ENCODE peak calls at places on chromosome 5, in five cellular contexts. C is sigmoid colon; W is effector memory CD4-positive, alpha-beta T cell; N is heart right ventricle; H is mesendoderm. V is an unnamed sample. For H3K4me1, the result is how much of the 10 kb centered on the place peaks cover.

GRCh38 chr5:154603978-154604679 is 126.1 kb upstream of the HAND1 start:
- DNase-seq in W (no peak), N (peak), C (peak), H (peak), V (peak)

GRCh38 chr5:39178171-39178570 is 41.2 kb downstream of the FYB1 start:
- DNase-seq in C (no peak), H (no peak), N (no peak), W (no peak), V (no peak)

GRCh38 chr5:6861667-6862066 is 148.4 kb downstream of the TENT4A start:
- DNase-seq in H (no peak), N (no peak), C (no peak), W (no peak), V (no peak)

GRCh38 chr5:163880307-163880706 is 374.9 kb downstream of the MAT2B start:
- DNase-seq in C (no peak), H (no peak), N (no peak), W (no peak), V (no peak)

GRCh38 chr5:162274684-162275083 is 207.1 kb downstream of the GABRG2 start:
- DNase-seq in N (no peak), W (no peak), C (no peak), H (peak), V (no peak)

GRCh38 chr5:112012112-112012511 is 255.1 kb upstream of the NREP start:
- DNase-seq in N (no peak), C (no peak), H (no peak), W (no peak), V (no peak)

GRCh38 chr5:117657591-117657990 is 1083.0 kb upstream of the SEMA6A start:
- DNase-seq in C (no peak), H (no peak), W (no peak), N (no peak), V (no peak)

GRCh38 chr5:118405650-118406061 is 582.7 kb downstream of the DTWD2 start:
- DNase-seq in W (no peak), N (peak), C (no peak), H (peak), V (no peak)

GRCh38 chr5:180313677-180314076 is 21.8 kb upstream of the MAPK9 start:
- DNase-seq in C (no peak), N (peak), H (no peak), W (peak), V (peak)

GRCh38 chr5:170571331-170571731 is 67.5 kb downstream of the KCNIP1 start:
- DNase-seq in N (no peak), C (no peak), H (peak), W (no peak), V (no peak)

GRCh38 chr5:94361161-94361560 is 257.2 kb downstream of the KIAA0825 start:
- DNase-seq in H (no peak), N (no peak), C (no peak), W (no peak), V (no peak)

GRCh38 chr5:113678924-113679575 is 165.6 kb downstream of the YTHDC2 start:
- DNase-seq in N (no peak), C (no peak), W (no peak), H (peak), V (no peak)

GRCh38 chr5:77337716-77338115 is 127.2 kb downstream of the PDE8B start:
- DNase-seq in N (no peak), W (no peak), H (peak), C (no peak), V (no peak)

GRCh38 chr5:126801992-126802294 is 25.0 kb downstream of the LMNB1 start:
- DNase-seq in N (no peak), C (no peak), W (no peak), H (no peak), V (no peak)

GRCh38 chr5:152264656-152265055 is 140.4 kb downstream of the NMUR2 start:
- DNase-seq in C (no peak), N (no peak), W (no peak), H (no peak), V (no peak)

GRCh38 chr5:95631265-95631957 is 11.5 kb downstream of the GPR150 start:
- DNase-seq in C (no peak), W (no peak), N (no peak), H (no peak), V (no peak)

GRCh38 chr5:82635561-82636288 is 357.6 kb upstream of the RPS23 start:
- DNase-seq in N (no peak), W (no peak), H (no peak), C (no peak), V (no peak)

GRCh38 chr5:58466939-58467338 is 7.1 kb upstream of the PLK2 start:
- DNase-seq in W (no peak), H (peak), N (no peak), C (no peak), V (no peak)

GRCh38 chr5:123359866-123360569 is 63.2 kb downstream of the CEP120 start:
- DNase-seq in N (no peak), C (no peak), W (no peak), H (no peak), V (no peak)

GRCh38 chr5:137186759-137187461 is 312.2 kb downstream of the SPOCK1 start:
- DNase-seq in H (no peak), W (no peak), N (no peak), C (peak), V (no peak)

GRCh38 chr5:36854402-36855140 is 22.0 kb upstream of the NIPBL start:
- DNase-seq in N (no peak), W (no peak), C (no peak), H (peak), V (no peak)

GRCh38 chr5:567664-568060 is 43.4 kb upstream of the SLC9A3 start:
- DNase-seq in H (no peak), C (peak), W (no peak), N (no peak), V (no peak)

GRCh38 chr5:140365282-140365681 is 5.3 kb downstream of the SLC4A9 start:
- DNase-seq in H (no peak), W (no peak), C (no peak), N (no peak), V (no peak)

GRCh38 chr5:55033568-55033967 is 9.5 kb downstream of the GZMK start:
- DNase-seq in H (no peak), N (no peak), C (no peak), W (no peak), V (no peak)

GRCh38 chr5:14131855-14132503 is 11.2 kb upstream of the TRIO start:
- DNase-seq in H (no peak), C (no peak), W (no peak), N (no peak), V (no peak)

GRCh38 chr5:144812770-144813169 is 642.1 kb downstream of the KCTD16 start:
- DNase-seq in C (peak), N (no peak), W (no peak), H (no peak), V (peak)

GRCh38 chr5:152056931-152057330 is 132.3 kb upstream of the GLRA1 start:
- DNase-seq in C (no peak), N (no peak), H (no peak), W (no peak), V (no peak)

GRCh38 chr5:124065508-124065907 is 553.5 kb downstream of the CSNK1G3 start:
- DNase-seq in W (no peak), H (no peak), N (no peak), C (no peak), V (no peak)

GRCh38 chr5:83099001-83099400 is 21.7 kb downstream of the XRCC4 start:
- DNase-seq in N (no peak), C (no peak), H (no peak), W (no peak), V (no peak)

GRCh38 chr5:134174841-134175839 is 1.6 kb downstream of the SKP1 start:
- DNase-seq in N (no peak), C (no peak), H (peak), W (no peak), V (no peak)

GRCh38 chr5:23840083-23840482 is 332.7 kb downstream of the PRDM9 start:
- DNase-seq in H (no peak), N (no peak), W (no peak), C (no peak), V (no peak)

GRCh38 chr5:79975422-79975821 is 15.6 kb downstream of the MTX3 start:
- DNase-seq in N (no peak), W (no peak), H (no peak), C (no peak), V (no peak)

GRCh38 chr5:17951392-17952169 is 317.3 kb downstream of the TAF11L14 start:
- DNase-seq in C (no peak), W (no peak), H (peak), N (no peak), V (no peak)

GRCh38 chr5:43231977-43232376 is 40.0 kb downstream of the NIM1K start:
- DNase-seq in N (no peak), H (peak), C (no peak), W (no peak), V (no peak)

GRCh38 chr5:109177227-109177626 is 232.5 kb downstream of the PJA2 start:
- DNase-seq in N (no peak), H (no peak), W (no peak), C (no peak), V (no peak)

GRCh38 chr5:10607023-10607665 is 43.3 kb downstream of the ANKRD33B start:
- DNase-seq in H (no peak), C (no peak), W (no peak), N (peak), V (no peak)
- H3K4me3 ChIP-seq in H (no peak), C (no peak), W (no peak), N (peak), V (no peak)

DNA sequence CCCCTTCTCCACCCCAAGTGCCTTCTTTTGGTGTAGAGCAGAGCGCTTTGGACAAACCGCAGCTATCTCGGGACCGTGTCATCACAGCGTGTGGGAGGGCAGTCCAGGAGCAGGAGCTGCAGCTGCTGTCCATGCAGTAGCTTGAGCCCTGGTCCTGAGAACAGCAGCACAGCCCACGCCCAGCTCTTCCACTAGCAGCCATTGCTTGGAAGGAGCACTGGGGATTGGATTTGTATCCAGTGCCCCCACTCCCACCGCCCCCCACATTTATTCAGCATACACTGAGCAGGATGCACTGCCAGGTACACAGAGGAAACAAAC is 101.7 kb downstream of the ARHGAP26 start:
- DNase-seq in W (no peak), C (no peak), N (no peak), H (no peak), V (no peak)
- H3K4me1 ChIP-seq in W (under half), C (under half), N (half or more), H (under half), V (under half)

GRCh38 chr5:31936699-31937098 is 237.4 kb downstream of the GOLPH3 start:
- DNase-seq in W (no peak), C (no peak), H (no peak), N (no peak), V (no peak)

GRCh38 chr5:31934156-31934555 is 240.0 kb downstream of the GOLPH3 start:
- DNase-seq in W (no peak), N (no peak), C (no peak), H (peak), V (no peak)

GRCh38 chr5:31937226-31937625 is 236.9 kb downstream of the GOLPH3 start:
- DNase-seq in W (no peak), N (no peak), H (no peak), C (no peak), V (no peak)

GRCh38 chr5:31937703-31938102 is 236.4 kb downstream of the GOLPH3 start:
- DNase-seq in W (no peak), C (no peak), H (no peak), N (no peak), V (no peak)

GRCh38 chr5:31935702-31936347 is 238.3 kb downstream of the GOLPH3 start:
- DNase-seq in H (no peak), C (no peak), N (no peak), W (no peak), V (no peak)
- H3K27ac ChIP-seq in H (no peak), C (peak), N (no peak), W (no peak), V (no peak)

GRCh38 chr5:177427211-177427822 is 841 bp downstream of the GRK6 start:
- DNase-seq in C (no peak), N (no peak), W (no peak), H (no peak), V (no peak)

GRCh38 chr5:177427919-177428573 is 1.6 kb downstream of the GRK6 start:
- DNase-seq in H (no peak), W (no peak), N (no peak), C (no peak), V (no peak)

GRCh38 chr5:177429248-177430045 is 3.0 kb downstream of the GRK6 start:
- DNase-seq in H (no peak), N (peak), C (peak), W (peak), V (peak)

GRCh38 chr5:177430146-177430951 is 3.9 kb downstream of the GRK6 start:
- DNase-seq in H (no peak), W (no peak), N (no peak), C (no peak), V (peak)

GRCh38 chr5:177428574-177429217 is 2.2 kb downstream of the GRK6 start:
- DNase-seq in W (no peak), N (no peak), H (no peak), C (no peak), V (no peak)
- H3K4me3 ChIP-seq in W (peak), N (no peak), H (no peak), C (no peak), V (no peak)

GRCh38 chr5:141878771-141879759 is 855 bp upstream of the PCDH1 start:
- DNase-seq in N (peak), W (peak), C (peak), H (peak), V (peak)

GRCh38 chr5:141878186-141878770 is at the start of gene PCDH1:
- DNase-seq in W (no peak), C (no peak), H (peak), N (peak), V (peak)

GRCh38 chr5:141875795-141876627 is 2.2 kb downstream of the PCDH1 start:
- DNase-seq in H (peak), W (no peak), N (peak), C (no peak), V (peak)

GRCh38 chr5:141876628-141877477 is 1.4 kb downstream of the PCDH1 start:
- DNase-seq in H (peak), W (no peak), C (no peak), N (no peak), V (peak)

DNA sequence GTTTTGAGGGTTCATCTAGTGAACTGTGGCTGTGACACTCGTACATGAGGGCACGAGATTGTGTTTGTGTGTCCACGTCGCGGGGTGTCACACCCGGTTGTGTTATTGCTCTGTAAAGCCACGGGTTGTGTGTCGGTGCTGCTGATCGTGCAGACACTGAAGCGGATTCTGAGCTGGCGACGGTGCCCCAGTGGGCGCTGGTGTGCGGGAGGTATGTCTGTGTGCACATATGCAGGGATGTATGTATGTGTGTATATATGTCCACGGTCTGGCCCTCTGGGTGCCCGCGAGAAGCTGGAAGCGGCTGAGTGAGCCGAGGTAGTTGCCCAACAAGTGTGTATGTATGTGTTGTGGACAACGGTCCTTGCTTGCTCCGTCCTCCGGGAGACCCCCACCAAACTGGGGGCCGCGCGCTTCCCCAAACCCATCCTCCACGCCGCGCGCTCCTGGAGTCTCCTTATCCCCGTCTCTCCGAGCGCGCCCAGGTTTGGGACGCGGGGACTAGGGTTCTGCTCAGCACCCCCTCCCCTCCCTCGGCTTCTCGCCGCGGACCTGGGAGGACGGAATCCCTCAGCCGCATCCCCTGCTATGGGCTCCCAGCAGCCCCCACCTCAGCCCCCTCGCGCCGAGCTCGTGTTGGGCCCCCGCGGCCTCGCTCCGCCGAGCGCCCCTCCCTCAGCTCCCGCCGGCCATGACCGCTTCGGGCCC is 578 bp downstream of the PCDH1 start:
- DNase-seq in N (no peak), W (no peak), C (no peak), H (peak), V (peak)
- H3K4me1 ChIP-seq in N (under half), W (under half), C (under half), H (under half), V (under half)

GRCh38 chr5:150626853-150627276 is 13.6 kb upstream of the SYNPO start:
- DNase-seq in H (no peak), C (no peak), N (peak), W (no peak), V (peak)

GRCh38 chr5:150628936-150629485 is 11.4 kb upstream of the SYNPO start:
- DNase-seq in W (no peak), N (no peak), C (no peak), H (no peak), V (no peak)

GRCh38 chr5:150625831-150626746 is 14.4 kb upstream of the SYNPO start:
- DNase-seq in N (no peak), C (no peak), W (no peak), H (no peak), V (no peak)

GRCh38 chr5:150630016-150630415 is 10.4 kb upstream of the SYNPO start:
- DNase-seq in H (no peak), C (no peak), W (no peak), N (no peak), V (no peak)

DNA sequence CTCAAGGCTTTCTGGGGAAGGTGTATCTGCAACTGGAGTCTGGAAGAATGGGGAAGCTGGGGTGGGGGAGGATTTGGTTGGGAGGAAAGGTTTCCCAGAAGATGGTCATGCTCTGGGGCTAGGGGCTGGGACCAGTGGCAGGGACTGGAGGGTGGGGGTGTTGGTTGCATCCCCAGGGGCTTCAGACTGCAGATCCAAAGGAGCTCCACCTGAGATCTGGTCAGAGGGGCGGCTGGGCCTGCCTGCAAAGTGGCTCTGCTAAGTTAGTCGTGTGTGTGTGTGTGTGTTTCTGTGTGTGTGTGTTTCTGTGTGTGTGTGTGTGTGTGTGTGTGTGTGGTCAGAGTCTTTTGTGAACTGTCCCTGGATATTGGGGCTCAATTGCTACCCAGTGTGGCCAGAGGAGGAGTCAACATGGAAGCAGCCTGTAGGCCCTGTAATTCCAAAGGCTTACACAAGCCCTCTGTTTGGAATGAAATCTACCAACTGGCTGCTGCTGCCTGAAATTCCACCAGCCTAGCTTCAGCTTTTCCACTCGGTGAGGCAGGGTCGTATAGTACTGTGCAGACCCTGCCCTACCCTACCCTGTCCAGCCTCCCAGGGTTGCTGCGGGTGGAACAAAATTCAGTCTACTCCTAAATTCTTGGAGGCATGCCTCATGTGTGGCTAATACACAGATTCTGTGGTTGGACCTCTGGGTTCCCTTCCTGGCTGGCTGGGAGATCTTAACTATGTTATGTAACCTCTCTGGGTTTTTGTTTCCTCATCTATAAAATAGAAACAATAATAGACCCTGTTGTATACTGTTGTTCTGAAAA is 12.5 kb upstream of the SYNPO start:
- DNase-seq in W (no peak), C (no peak), H (no peak), N (no peak), V (no peak)
- H3K27ac ChIP-seq in W (no peak), C (peak), H (no peak), N (peak), V (peak)

DNA sequence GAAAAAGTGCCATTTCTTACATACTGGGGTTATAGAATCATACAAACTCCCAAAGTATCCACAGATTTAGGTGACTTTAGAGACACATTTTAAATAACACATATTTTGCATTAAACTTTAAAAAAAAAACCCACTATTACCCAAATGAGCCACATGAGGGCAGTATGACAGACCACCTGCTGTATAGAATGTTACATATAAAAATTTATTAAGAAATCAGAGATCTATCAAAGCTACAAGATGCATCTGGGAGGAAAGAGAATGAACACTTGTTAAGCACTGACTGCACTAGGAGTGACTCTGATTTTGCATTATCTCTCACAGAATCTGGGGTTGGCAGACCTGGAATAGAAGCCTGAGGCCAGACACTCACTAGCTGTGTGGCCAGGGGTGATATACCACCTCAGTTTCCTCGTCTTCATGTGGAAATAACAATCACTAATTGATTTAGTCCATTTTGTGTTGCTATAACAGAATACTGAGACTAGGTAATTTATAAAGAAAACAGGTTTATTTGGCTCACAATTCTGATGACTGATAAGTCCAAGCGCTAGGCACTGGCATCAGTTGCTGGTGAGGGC is 98.4 kb downstream of the ARSB start:
- DNase-seq in C (no peak), H (no peak), W (no peak), N (no peak), V (no peak)
- H3K4me3 ChIP-seq in C (no peak), H (no peak), W (no peak), N (no peak), V (no peak)

DNA sequence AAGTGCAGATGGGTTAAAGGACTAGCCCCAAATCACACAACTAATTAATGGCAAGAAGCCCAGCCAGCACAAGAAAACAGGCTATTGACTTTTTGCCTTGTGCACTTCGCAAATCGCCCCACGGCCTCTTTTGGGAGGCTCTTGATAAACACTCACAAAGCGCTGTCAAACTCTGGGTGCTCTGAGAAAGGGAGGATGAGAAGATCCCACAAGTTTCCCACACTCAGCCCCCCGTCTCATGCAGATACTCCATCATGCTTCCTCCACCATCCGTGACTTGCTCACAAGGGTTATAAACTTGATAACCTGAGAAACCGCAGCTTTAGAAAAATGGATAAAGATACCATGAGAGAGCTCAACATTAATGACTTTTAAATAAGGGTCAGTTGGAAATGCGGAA is 219.7 kb downstream of the EBF1 start:
- DNase-seq in C (no peak), W (no peak), H (no peak), N (no peak), V (no peak)
- H3K4me1 ChIP-seq in C (under half), W (under half), H (under half), N (under half), V (under half)

V was measured in aorta.